ENCODE peak calls at places on chromosomes 3 and 15, in four cellular contexts. One of them, this sample, is unnamed. For H3K4me1, the result is how much of the 10 kb centered on the place peaks cover.

GRCh38 chr3:100754563-100755334 is 45.5 kb downstream of the TFG start:
- DNase-seq in ascending aorta: no peak
- DNase-seq in cardiac muscle cell: no peak
- DNase-seq in aorta: no peak
- DNase-seq in this sample: no peak

GRCh38 chr3:14335774-14336413 is 66.5 kb upstream of the SLC6A6 start:
- DNase-seq in ascending aorta: no peak
- DNase-seq in cardiac muscle cell: no peak
- DNase-seq in aorta: no peak
- DNase-seq in this sample: no peak

GRCh38 chr3:194009892-194010533 is 125.9 kb upstream of the HES1 start:
- DNase-seq in ascending aorta: no peak
- DNase-seq in cardiac muscle cell: peak
- DNase-seq in aorta: no peak
- DNase-seq in this sample: no peak

GRCh38 chr3:54514416-54514815 is 392.1 kb downstream of the CACNA2D3 start:
- DNase-seq in ascending aorta: no peak
- DNase-seq in cardiac muscle cell: no peak
- DNase-seq in aorta: no peak
- DNase-seq in this sample: no peak

GRCh38 chr3:12479919-12480425 is 4.3 kb upstream of the TSEN2 start:
- DNase-seq in ascending aorta: no peak
- DNase-seq in cardiac muscle cell: peak
- DNase-seq in aorta: no peak
- DNase-seq in this sample: no peak

GRCh38 chr3:111619833-111620232 is 24.7 kb upstream of the ZBED2 start:
- DNase-seq in ascending aorta: no peak
- DNase-seq in cardiac muscle cell: no peak
- DNase-seq in aorta: no peak
- DNase-seq in this sample: no peak

GRCh38 chr3:4633078-4634004 is 140.2 kb downstream of the ITPR1 start:
- DNase-seq in ascending aorta: no peak
- DNase-seq in cardiac muscle cell: peak
- DNase-seq in aorta: no peak
- DNase-seq in this sample: no peak

GRCh38 chr3:197494366-197495058 is 61.3 kb downstream of the BDH1 start:
- DNase-seq in ascending aorta: no peak
- DNase-seq in cardiac muscle cell: no peak
- DNase-seq in aorta: peak
- DNase-seq in this sample: no peak

GRCh38 chr3:72962317-72962716 is 34.3 kb upstream of the PPP4R2 start:
- DNase-seq in ascending aorta: no peak
- DNase-seq in cardiac muscle cell: no peak
- DNase-seq in aorta: no peak
- DNase-seq in this sample: no peak

GRCh38 chr15:42494998-42495360 is 455 bp upstream of the SNAP23 start:
- DNase-seq in ascending aorta: no peak
- DNase-seq in cardiac muscle cell: no peak
- DNase-seq in aorta: peak
- DNase-seq in this sample: no peak

GRCh38 chr3:121757812-121758545 is 8.4 kb upstream of the GOLGB1 start:
- DNase-seq in ascending aorta: no peak
- DNase-seq in cardiac muscle cell: no peak
- DNase-seq in aorta: no peak
- DNase-seq in this sample: no peak

GRCh38 chr3:148856404-148856803 is 8.7 kb upstream of the CPA3 start:
- DNase-seq in ascending aorta: no peak
- DNase-seq in cardiac muscle cell: no peak
- DNase-seq in aorta: no peak
- DNase-seq in this sample: no peak

GRCh38 chr3:70832035-70832795 is 519.8 kb upstream of the MDFIC2 start:
- DNase-seq in ascending aorta: peak
- DNase-seq in cardiac muscle cell: no peak
- DNase-seq in aorta: peak
- DNase-seq in this sample: no peak

GRCh38 chr15:85551221-85551832 is 170.9 kb downstream of the AKAP13 start:
- DNase-seq in ascending aorta: no peak
- DNase-seq in cardiac muscle cell: no peak
- DNase-seq in aorta: no peak
- DNase-seq in this sample: no peak

DNA sequence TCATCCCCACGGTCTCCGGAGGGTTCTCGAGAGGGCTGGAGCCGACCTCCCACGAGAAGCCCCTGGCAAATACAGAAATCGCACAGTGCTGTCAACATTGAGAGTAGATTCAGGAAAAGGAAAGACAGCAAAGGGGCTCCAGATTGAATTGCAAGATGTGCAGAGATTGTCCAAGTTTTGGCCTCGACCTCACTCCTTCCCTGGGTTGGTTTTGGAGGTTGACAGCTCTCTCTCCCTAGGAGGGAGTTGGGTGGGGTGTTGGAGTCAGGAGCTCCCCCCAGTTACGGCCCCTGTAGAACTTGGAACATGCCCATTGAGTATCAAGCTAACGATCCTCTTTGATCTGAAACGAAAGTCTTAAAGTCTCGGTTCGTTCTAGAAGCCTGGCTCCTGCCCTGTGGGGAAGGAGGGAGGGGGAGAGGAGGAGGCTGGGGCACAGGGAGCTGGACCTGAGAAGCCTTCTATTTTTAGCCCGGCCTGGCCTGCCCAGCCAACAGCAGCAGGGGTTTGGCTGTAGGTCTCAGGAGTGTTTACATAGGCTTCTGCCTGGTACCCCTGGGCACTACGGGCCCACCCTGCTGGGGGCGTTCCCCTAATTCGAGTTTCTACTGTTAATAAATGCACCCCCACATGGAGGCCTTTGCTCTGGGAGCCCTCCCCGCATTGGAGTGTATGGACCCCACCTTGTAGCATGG is 672 bp upstream of the KY start:
- DNase-seq in ascending aorta: no peak
- DNase-seq in cardiac muscle cell: peak
- DNase-seq in aorta: peak
- DNase-seq in this sample: no peak
- H3K4me3 ChIP-seq in ascending aorta: peak
- H3K4me3 ChIP-seq in cardiac muscle cell: peak
- H3K4me3 ChIP-seq in aorta: peak
- H3K4me3 ChIP-seq in this sample: no peak

GRCh38 chr15:40339621-40339945 is 1.2 kb downstream of the CCDC9B start:
- DNase-seq in ascending aorta: no peak
- DNase-seq in cardiac muscle cell: no peak
- DNase-seq in aorta: no peak
- DNase-seq in this sample: no peak

GRCh38 chr15:40338921-40339620 is 1.7 kb downstream of the CCDC9B start:
- DNase-seq in ascending aorta: no peak
- DNase-seq in cardiac muscle cell: no peak
- DNase-seq in aorta: peak
- DNase-seq in this sample: no peak

GRCh38 chr15:40337597-40337996 is 3.1 kb downstream of the CCDC9B start:
- DNase-seq in ascending aorta: no peak
- DNase-seq in cardiac muscle cell: no peak
- DNase-seq in aorta: peak
- DNase-seq in this sample: no peak

GRCh38 chr15:40336129-40337122 is 4.3 kb downstream of the CCDC9B start:
- DNase-seq in ascending aorta: no peak
- DNase-seq in cardiac muscle cell: peak
- DNase-seq in aorta: peak
- DNase-seq in this sample: no peak

DNA sequence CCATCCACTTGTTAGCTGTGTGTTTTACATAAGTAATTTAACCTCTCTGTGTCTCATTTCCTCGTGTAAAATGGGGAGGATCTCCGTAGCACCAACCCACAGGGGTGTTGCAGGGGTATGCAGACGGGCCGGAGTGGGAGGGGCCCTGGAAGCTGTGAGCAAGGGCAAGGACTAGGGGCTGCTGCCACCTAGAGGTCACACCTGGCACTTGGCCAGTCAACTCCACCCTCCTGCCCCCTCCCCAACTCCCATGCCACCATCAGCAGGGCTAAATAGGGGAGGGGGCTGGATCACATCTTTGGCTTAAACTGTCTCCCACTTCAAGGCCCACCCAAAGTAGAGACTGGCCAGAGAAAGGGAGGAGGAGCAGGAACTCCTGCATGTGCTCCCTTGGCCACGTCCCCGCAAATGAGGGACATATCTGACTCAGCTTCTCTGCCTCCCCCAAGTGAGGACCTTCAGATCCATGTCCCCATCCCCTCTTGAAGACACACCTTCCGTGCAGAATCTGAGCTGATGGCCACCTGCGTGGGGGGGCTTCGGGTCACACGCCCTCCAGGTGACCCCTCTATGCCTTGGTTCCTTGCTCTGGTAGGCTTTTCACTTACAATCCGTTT is 2.6 kb downstream of the CCDC9B start:
- DNase-seq in ascending aorta: no peak
- DNase-seq in cardiac muscle cell: peak
- DNase-seq in aorta: peak
- DNase-seq in this sample: peak
- H3K4me1 ChIP-seq in ascending aorta: half or more
- H3K4me1 ChIP-seq in cardiac muscle cell: under half
- H3K4me1 ChIP-seq in aorta: under half
- H3K4me1 ChIP-seq in this sample: under half

DNA sequence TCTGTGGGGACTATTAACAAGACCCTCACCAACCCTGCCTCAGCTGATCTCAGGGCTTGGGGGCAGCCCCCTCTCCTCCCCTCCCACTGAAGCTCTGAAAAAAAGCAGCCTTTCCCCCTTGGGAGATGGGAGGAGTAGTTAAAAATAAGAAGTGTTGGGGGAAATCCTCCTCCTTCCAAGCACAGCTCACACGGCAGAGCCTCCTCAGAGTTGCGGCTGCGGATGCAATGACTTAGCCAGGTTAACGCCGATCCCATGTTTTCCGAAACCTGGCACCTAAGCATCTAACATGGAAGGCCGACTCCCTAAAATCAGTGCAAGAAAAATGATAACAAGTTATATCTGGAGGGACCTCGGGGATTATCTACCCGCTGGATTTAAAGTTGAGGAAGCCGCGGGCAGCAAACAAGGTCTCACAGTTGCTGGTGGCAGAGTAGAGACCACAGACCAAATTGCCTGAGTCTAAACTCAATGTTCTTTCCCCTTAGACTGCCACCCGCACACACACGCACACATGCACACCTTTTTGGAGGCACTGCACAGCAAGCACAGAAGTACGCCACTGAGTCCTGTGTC is 1.1 kb upstream of the TPM1 start:
- DNase-seq in ascending aorta: no peak
- DNase-seq in cardiac muscle cell: peak
- DNase-seq in aorta: no peak
- DNase-seq in this sample: no peak
- H3K27ac ChIP-seq in ascending aorta: peak
- H3K27ac ChIP-seq in cardiac muscle cell: peak
- H3K27ac ChIP-seq in aorta: peak
- H3K27ac ChIP-seq in this sample: no peak

DNA sequence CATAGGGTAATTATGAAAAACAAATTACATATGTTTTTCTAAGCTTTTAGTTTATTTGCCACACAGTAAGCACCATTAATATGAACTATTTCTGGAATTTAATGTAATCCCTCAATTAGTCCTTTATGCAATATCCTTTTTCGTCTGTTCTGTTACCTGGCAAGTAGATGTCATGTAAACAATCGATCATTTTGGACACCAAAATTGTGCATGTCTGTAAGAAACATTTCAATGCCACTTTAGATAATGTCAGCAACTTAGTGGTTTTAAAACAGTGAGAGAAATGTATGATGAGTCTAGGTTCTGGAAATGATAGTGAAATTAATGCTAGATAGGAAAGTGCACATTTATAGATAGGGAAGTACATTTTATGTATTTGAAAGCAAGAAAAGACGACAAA is 986.6 kb downstream of the ZPLD1 start:
- DNase-seq in ascending aorta: no peak
- DNase-seq in cardiac muscle cell: no peak
- DNase-seq in aorta: no peak
- DNase-seq in this sample: no peak
- H3K4me3 ChIP-seq in ascending aorta: no peak
- H3K4me3 ChIP-seq in cardiac muscle cell: no peak
- H3K4me3 ChIP-seq in aorta: no peak
- H3K4me3 ChIP-seq in this sample: no peak

GRCh38 chr3:112829031-112829430 is 17.6 kb downstream of the CD200R1L start:
- DNase-seq in ascending aorta: no peak
- DNase-seq in cardiac muscle cell: no peak
- DNase-seq in aorta: no peak
- DNase-seq in this sample: no peak
- H3K4me1 ChIP-seq in ascending aorta: under half
- H3K4me1 ChIP-seq in cardiac muscle cell: under half
- H3K4me1 ChIP-seq in aorta: under half
- H3K4me1 ChIP-seq in this sample: under half

DNA sequence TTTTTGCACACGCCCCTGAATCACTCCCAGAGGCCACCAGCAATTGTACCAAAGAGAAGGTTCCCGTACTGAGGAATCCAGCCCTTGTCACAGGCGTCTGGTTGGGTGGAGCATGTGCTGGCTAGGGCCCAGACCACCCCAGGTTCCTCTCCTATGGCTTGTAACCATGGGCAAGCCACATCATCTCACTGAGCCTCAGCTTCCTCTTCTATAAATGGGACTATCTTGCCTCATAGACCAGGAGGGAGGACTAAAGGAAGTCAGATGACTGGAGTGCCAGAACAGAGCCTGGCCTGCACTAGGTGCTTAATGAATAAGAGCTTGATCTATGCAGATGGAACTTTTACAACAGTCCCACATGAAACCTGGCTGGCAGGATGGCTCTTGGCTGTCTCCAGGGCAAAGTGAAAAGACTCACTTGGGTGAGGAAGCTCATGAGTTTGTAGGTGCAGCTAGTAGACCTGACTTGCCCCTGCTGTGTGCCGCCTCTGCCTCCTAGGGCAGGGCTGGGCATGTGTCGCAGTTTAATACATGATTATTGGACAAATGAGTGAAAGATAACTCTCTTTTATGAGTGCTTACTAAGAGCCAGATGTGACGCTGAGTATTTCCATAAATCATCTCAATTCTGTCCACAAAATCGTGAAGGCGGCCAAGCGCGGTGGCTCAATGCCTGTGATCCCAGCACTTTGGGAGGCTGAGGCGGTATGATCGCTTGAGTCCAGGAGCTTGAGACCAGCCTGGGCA is 29.3 kb downstream of the CTSH start:
- DNase-seq in ascending aorta: peak
- DNase-seq in cardiac muscle cell: no peak
- DNase-seq in aorta: peak
- DNase-seq in this sample: no peak
- H3K27ac ChIP-seq in ascending aorta: peak
- H3K27ac ChIP-seq in cardiac muscle cell: no peak
- H3K27ac ChIP-seq in aorta: peak
- H3K27ac ChIP-seq in this sample: no peak

GRCh38 chr3:127067116-127067910 is 84.4 kb downstream of the PLXNA1 start:
- DNase-seq in ascending aorta: no peak
- DNase-seq in cardiac muscle cell: no peak
- DNase-seq in aorta: no peak
- DNase-seq in this sample: no peak
- H3K4me3 ChIP-seq in ascending aorta: no peak
- H3K4me3 ChIP-seq in cardiac muscle cell: no peak
- H3K4me3 ChIP-seq in aorta: no peak
- H3K4me3 ChIP-seq in this sample: no peak

This sample was measured in effector memory CD4-positive, alpha-beta T cell.